ENCODE peak calls at places on chromosomes 7 and 10, in five cellular contexts. V is spleen, B is Karpas-422, X is PC-9, J is HCT116. U is an unnamed sample.

GRCh38 chr10:132906836-132907235 is 35.5 kb downstream of the CFAP46 start:
- DNase-seq in J (no peak), V (peak), B (no peak), X (no peak), U (no peak)

GRCh38 chr7:129664029-129665012 is 52.8 kb downstream of the NRF1 start:
- DNase-seq in X (peak), B (peak), V (no peak), J (peak), U (no peak)

GRCh38 chr7:38574121-38574520 is 57.1 kb downstream of the AMPH start:
- DNase-seq in J (no peak), X (peak), B (no peak), V (no peak), U (no peak)

GRCh38 chr10:50431791-50432190 is 180.5 kb upstream of the ASAH2 start:
- DNase-seq in J (no peak), X (no peak), B (no peak), V (no peak), U (no peak)

GRCh38 chr7:34837826-34838225 is 179.8 kb downstream of the NPSR1 start:
- DNase-seq in J (no peak), V (no peak), X (no peak), B (no peak), U (no peak)

GRCh38 chr10:11824376-11824775 is 1.2 kb downstream of the PROSER2 start:
- DNase-seq in J (no peak), V (no peak), X (no peak), B (no peak), U (no peak)

GRCh38 chr10:58971211-58971610 is 205.2 kb upstream of the PHYHIPL start:
- DNase-seq in J (no peak), X (no peak), B (no peak), V (no peak), U (no peak)

GRCh38 chr10:79927111-79927828 is 21.6 kb downstream of the SFTPD start:
- DNase-seq in X (no peak), J (no peak), B (no peak), V (peak), U (no peak)

GRCh38 chr7:2497065-2497464 is 20.9 kb upstream of the GRIFIN start:
- DNase-seq in V (no peak), X (no peak), J (no peak), B (no peak), U (no peak)

GRCh38 chr7:19919156-19920085 is 146.0 kb upstream of the TMEM196 start:
- DNase-seq in X (no peak), J (no peak), V (no peak), B (no peak), U (no peak)

GRCh38 chr7:23458044-23458443 is 12.2 kb downstream of the IGF2BP3 start:
- DNase-seq in J (no peak), X (no peak), B (no peak), V (no peak), U (no peak)

GRCh38 chr7:23468721-23469149 is 1.6 kb downstream of the IGF2BP3 start:
- DNase-seq in B (peak), V (peak), J (no peak), X (no peak), U (no peak)

GRCh38 chr7:23467281-23467680 is 3.0 kb downstream of the IGF2BP3 start:
- DNase-seq in V (no peak), B (peak), X (no peak), J (no peak), U (no peak)

GRCh38 chr7:23467731-23468720 is 2.3 kb downstream of the IGF2BP3 start:
- DNase-seq in J (no peak), B (peak), V (peak), X (peak), U (no peak)

DNA sequence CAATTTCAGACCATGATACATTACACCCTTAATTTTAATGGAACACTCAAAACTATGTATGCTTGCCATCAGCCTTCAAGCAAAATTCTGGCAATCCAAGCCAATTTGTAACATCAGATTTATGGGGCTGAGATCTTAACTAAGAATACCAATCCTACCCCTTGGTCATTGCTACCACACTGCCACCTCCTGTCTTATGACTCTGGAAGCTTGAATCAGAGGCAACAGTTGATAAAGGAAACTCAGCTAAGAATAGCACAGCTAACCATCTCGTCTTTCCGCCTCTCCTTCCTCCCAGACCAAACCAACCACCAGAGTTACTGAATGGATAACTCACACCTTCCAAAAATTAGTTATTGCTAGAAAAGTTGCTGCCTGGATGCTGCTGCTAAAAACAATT is 7.4 kb downstream of the IGF2BP3 start:
- DNase-seq in V (no peak), X (peak), J (no peak), B (no peak), U (no peak)
- H3K27ac ChIP-seq in V (no peak), X (peak), J (no peak), B (no peak), U (no peak)

DNA sequence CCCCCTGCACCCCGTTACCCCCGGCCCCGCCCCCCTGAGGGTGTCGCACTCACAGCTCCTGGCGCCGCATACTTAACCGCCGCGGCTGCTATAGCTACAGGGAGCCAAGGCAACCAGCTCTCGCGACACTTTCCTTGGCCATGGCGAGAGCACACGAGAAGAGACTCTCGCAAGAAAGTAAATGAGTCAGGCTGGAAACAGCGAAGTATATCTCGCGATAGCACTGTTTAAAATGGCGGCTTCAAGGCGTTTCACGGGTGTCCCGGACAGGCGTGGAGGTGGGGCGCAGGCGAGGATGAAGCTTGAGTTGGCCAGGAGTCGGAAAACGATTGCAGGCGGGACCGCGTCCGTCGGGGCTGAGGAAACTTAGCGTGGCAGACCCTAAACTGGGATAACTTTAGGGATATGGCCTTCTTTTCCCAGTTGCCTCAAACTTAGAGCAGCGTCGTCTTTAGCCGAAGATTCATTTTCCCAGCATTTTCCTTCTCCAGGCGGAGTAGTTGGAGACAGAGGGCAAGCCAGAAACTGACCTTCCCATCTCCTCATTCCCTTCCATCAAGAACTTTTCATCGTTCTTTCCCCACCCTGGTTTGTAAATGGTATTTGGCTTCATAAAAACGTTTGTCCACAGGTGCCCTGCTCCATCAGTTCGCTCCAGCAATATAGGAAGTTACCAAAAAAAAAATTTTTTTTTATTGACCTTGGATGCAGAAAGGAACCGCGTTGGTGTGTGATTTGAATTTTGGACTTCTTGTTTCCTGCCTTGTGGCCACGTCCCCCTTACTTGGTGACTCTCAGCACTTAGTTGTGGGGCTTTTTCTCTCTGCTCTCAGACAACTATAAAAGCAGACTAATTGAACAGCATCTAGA is 15.2 kb downstream of the MYOZ1 start:
- DNase-seq in X (peak), B (peak), V (peak), J (peak), U (peak)
- H3K27ac ChIP-seq in X (peak), B (peak), V (peak), J (peak), U (peak)

GRCh38 chr7:131606346-131607290 is 50.2 kb upstream of the PODXL start:
- DNase-seq in B (no peak), V (no peak), X (peak), J (no peak), U (no peak)
- H3K27ac ChIP-seq in B (no peak), V (no peak), X (peak), J (no peak), U (no peak)

GRCh38 chr7:44616545-44616944 is 10.1 kb downstream of the OGDH start:
- DNase-seq in V (no peak), B (no peak), X (no peak), J (no peak), U (no peak)

GRCh38 chr7:44615793-44616192 is 9.4 kb downstream of the OGDH start:
- DNase-seq in J (no peak), X (no peak), V (no peak), B (no peak), U (no peak)

GRCh38 chr7:44618045-44618444 is 11.6 kb downstream of the OGDH start:
- DNase-seq in J (no peak), B (no peak), V (no peak), X (no peak), U (no peak)

GRCh38 chr7:44617225-44617885 is 10.9 kb downstream of the OGDH start:
- DNase-seq in X (peak), B (no peak), V (no peak), J (no peak), U (no peak)

GRCh38 chr7:44615149-44615611 is 8.8 kb downstream of the OGDH start:
- DNase-seq in B (no peak), X (no peak), J (no peak), V (peak), U (no peak)
- H3K27ac ChIP-seq in B (no peak), X (peak), J (no peak), V (peak), U (peak)

GRCh38 chr10:73931767-73932624 is 21.1 kb downstream of the PLAU start:
- DNase-seq in X (peak), B (no peak), J (peak), V (no peak), U (peak)
- H3K27ac ChIP-seq in X (peak), B (no peak), J (peak), V (peak), U (peak)

GRCh38 chr7:429828-430180 is 89.8 kb downstream of the PDGFA start:
- DNase-seq in B (no peak), X (no peak), J (no peak), V (no peak), U (no peak)
- H3K27ac ChIP-seq in B (no peak), X (no peak), J (no peak), V (no peak), U (no peak)

GRCh38 chr7:157397751-157398691 is 61.2 kb downstream of the DNAJB6 start:
- DNase-seq in B (peak), J (no peak), X (no peak), V (no peak), U (no peak)
- H3K27ac ChIP-seq in B (no peak), J (no peak), X (no peak), V (peak), U (no peak)